ENCODE peak calls at places on chromosomes 2 and 18, in nine cellular contexts. O is heart right ventricle, C is HCT116, V is right lobe of liver, P is endodermal cell, Z is HepG2, E is IMR-90, S is Peyer's patch, T is vagina. G is an unnamed sample.

GRCh38 chr2:55047677-55048299 is 2.5 kb downstream of the RTN4 start:
- DNase-seq in T (no peak), P (no peak), V (no peak), Z (peak), O (peak), S (no peak), E (peak), C (no peak), G (peak)

GRCh38 chr18:63909870-63910269 is 2.1 kb downstream of the SERPINB10 start:
- DNase-seq in S (no peak), Z (no peak), V (no peak), E (no peak), C (no peak), O (no peak), T (no peak), P (no peak), G (no peak)

GRCh38 chr2:62293490-62294212 is 97.7 kb downstream of the B3GNT2 start:
- DNase-seq in P (peak), Z (peak), T (no peak), V (peak), E (no peak), C (no peak), S (no peak), O (peak), G (peak)

GRCh38 chr2:195710407-195710806 is 53.4 kb downstream of the SLC39A10 start:
- DNase-seq in Z (no peak), O (no peak), E (peak), S (no peak), P (no peak), V (no peak), T (no peak), C (no peak), G (no peak)

GRCh38 chr2:58665156-58665553 is 424.0 kb upstream of the FANCL start:
- DNase-seq in E (no peak), Z (no peak), P (no peak), O (no peak), S (no peak), C (no peak), T (no peak), V (no peak), G (no peak)

GRCh38 chr2:17495590-17495989 is 22.6 kb downstream of the RAD51AP2 start:
- DNase-seq in O (no peak), Z (no peak), V (no peak), C (no peak), P (no peak), T (no peak), S (no peak), E (no peak), G (no peak)

GRCh38 chr2:237625777-237626176 is 1.6 kb upstream of the LRRFIP1 start:
- DNase-seq in P (no peak), T (no peak), V (no peak), E (no peak), Z (no peak), S (no peak), O (no peak), C (no peak), G (no peak)

GRCh38 chr2:69926849-69927515 is 12.1 kb downstream of the MXD1 start:
- DNase-seq in E (peak), Z (peak), P (no peak), T (no peak), C (no peak), V (no peak), O (no peak), S (no peak), G (no peak)

GRCh38 chr2:17242813-17243485 is 275.3 kb downstream of the RAD51AP2 start:
- DNase-seq in V (no peak), Z (no peak), C (no peak), S (no peak), E (no peak), O (no peak), P (no peak), T (no peak), G (no peak)

GRCh38 chr18:61865466-61866165 is 27.2 kb downstream of the RNF152 start:
- DNase-seq in V (no peak), S (no peak), Z (no peak), O (no peak), C (no peak), E (peak), P (no peak), T (no peak), G (no peak)

GRCh38 chr2:239855863-239856587 is 169.1 kb downstream of the NDUFA10 start:
- DNase-seq in E (no peak), T (peak), O (no peak), P (peak), C (no peak), S (no peak), Z (no peak), V (no peak), G (peak)

GRCh38 chr2:5913729-5914390 is 221.7 kb downstream of the SOX11 start:
- DNase-seq in T (no peak), Z (no peak), S (no peak), O (no peak), V (no peak), C (no peak), E (no peak), P (peak), G (no peak)

GRCh38 chr2:162072976-162073775 is 839 bp downstream of the DPP4 start:
- DNase-seq in O (peak), C (no peak), S (no peak), P (peak), Z (no peak), E (peak), V (peak), T (no peak), G (peak)

GRCh38 chr2:151614606-151615306 is 119.5 kb downstream of the NEB start:
- DNase-seq in O (no peak), S (no peak), C (no peak), V (no peak), Z (no peak), E (no peak), P (no peak), T (no peak), G (no peak)

GRCh38 chr2:207141381-207141780 is 24.4 kb downstream of the KLF7 start:
- DNase-seq in P (no peak), S (no peak), O (no peak), T (no peak), Z (no peak), E (no peak), V (no peak), C (no peak), G (no peak)

GRCh38 chr2:207143474-207144190 is 22.1 kb downstream of the KLF7 start:
- DNase-seq in S (peak), C (no peak), Z (no peak), E (no peak), T (no peak), O (peak), P (peak), V (peak), G (peak)

GRCh38 chr2:207144191-207144795 is 21.5 kb downstream of the KLF7 start:
- DNase-seq in O (no peak), Z (no peak), V (no peak), T (no peak), C (no peak), S (no peak), P (no peak), E (no peak), G (no peak)

GRCh38 chr2:207143131-207143473 is 22.6 kb downstream of the KLF7 start:
- DNase-seq in O (no peak), E (no peak), P (no peak), C (no peak), S (no peak), Z (no peak), T (no peak), V (no peak), G (no peak)

GRCh38 chr2:207142461-207142860 is 23.3 kb downstream of the KLF7 start:
- DNase-seq in Z (no peak), S (no peak), O (peak), P (no peak), V (no peak), C (no peak), T (no peak), E (no peak), G (no peak)
- TF ChIP-seq CTCF in Z (peak), S (no peak), O (peak), P (peak), V (peak), C (no peak), T (no peak), E (no peak), G (no peak)

GRCh38 chr2:216758431-216759155 is 63.2 kb upstream of the IGFBP5 start:
- DNase-seq in E (no peak), T (no peak), O (no peak), Z (no peak), C (no peak), P (peak), V (no peak), S (no peak), G (no peak)

GRCh38 chr2:216757532-216757931 is 62.2 kb upstream of the IGFBP5 start:
- DNase-seq in P (no peak), O (no peak), S (no peak), T (no peak), Z (no peak), C (no peak), E (no peak), V (no peak), G (no peak)

GRCh38 chr2:216756435-216756834 is 61.1 kb upstream of the IGFBP5 start:
- DNase-seq in C (no peak), E (no peak), V (no peak), Z (no peak), S (no peak), O (no peak), T (no peak), P (no peak), G (no peak)

GRCh38 chr2:216761809-216762208 is 66.5 kb upstream of the IGFBP5 start:
- DNase-seq in Z (no peak), T (no peak), E (no peak), S (no peak), O (no peak), P (no peak), C (no peak), V (no peak), G (no peak)

DNA sequence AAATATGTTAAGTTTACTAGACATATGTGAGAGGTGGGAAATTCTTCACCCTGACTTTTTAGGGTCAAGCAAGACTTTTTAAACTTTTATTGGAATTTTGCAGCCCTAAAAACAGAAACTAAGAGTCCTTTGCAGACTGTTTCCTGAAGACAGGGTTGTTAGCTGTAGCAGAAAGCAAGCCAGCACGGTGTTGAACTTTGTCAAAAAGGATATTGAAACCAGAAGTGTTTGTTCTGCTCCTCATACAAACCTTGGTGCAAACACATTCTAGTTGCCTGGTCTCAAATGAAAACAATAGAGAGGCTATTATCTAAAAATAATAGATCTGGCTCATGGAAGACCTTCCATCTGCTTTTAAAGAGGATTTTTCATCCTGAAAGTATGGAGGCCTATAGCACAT is 65.8 kb upstream of the IGFBP5 start:
- DNase-seq in S (no peak), O (no peak), V (no peak), E (no peak), T (no peak), C (no peak), Z (no peak), P (no peak), G (no peak)
- H3K27ac ChIP-seq in S (no peak), O (peak), V (no peak), E (no peak), T (peak), C (no peak), Z (no peak), P (no peak), G (no peak)

GRCh38 chr18:24426398-24427294 is at the start of gene IMPACT:
- DNase-seq in E (peak), O (peak), C (peak), S (peak), P (peak), Z (peak), T (no peak), V (peak), G (peak)
- TF ChIP-seq CTCF in E (no peak), O (no peak), C (no peak), S (no peak), P (no peak), Z (no peak), T (no peak), V (no peak), G (no peak)

DNA sequence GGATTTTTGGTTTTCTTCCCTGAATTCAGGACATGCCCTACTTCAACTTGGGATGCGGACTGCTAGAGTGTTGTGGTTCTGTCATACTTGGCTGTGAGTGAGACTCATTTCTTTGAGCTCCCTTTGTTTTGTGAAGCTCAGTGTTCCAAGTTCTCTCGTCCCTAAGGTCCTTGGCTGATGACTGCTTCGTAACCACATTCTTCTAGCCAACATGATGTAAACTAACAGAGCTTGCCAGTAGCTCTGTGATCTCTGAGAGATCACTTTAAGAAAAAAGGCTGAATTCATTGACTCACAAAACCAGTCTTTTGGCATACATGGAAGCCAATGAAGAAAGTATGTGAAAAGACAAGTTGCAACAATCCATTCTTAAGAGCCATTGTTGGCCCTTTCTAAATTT is 96.9 kb upstream of the MSTN start:
- DNase-seq in V (no peak), O (peak), T (no peak), P (no peak), Z (no peak), C (no peak), E (peak), S (no peak), G (no peak)
- H3K27ac ChIP-seq in V (no peak), O (peak), T (peak), P (no peak), Z (no peak), C (no peak), E (no peak), S (no peak), G (no peak)

DNA sequence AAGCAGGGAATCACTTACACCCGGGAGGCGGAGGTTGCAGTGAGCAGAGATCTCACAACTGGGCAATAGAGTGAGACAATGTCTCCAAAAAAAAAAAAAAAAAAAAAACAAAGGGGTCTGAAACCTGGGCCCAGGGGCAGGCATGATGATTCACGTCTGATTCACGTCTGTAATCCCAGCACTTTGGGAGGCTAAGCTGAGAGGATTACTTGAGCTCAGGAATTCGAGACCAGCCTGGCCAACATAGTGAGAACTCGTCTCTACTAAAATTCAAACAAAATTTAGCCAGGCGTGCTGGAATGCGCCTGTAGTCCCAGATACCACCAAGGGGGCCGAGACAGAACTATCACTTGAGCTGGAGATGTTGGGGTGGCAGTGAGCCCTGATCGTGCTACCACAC is 30.3 kb downstream of the TEX44 start:
- DNase-seq in O (no peak), S (no peak), E (no peak), C (no peak), V (no peak), T (no peak), Z (no peak), P (no peak), G (no peak)
- TF ChIP-seq CTCF in O (no peak), S (no peak), E (no peak), C (no peak), V (no peak), T (no peak), Z (no peak), P (no peak), G (no peak)

GRCh38 chr2:74833418-74834233 is at the start of gene HK2:
- DNase-seq in E (peak), S (peak), T (no peak), V (peak), C (peak), Z (peak), O (peak), P (peak), G (peak)
- H3K27ac ChIP-seq in E (peak), S (peak), T (peak), V (peak), C (peak), Z (peak), O (peak), P (peak), G (peak)